ENCODE peak calls at places on chromosomes 1 and 21, in eight cellular contexts. O is AG09319, A is astrocyte, K is natural killer cell, I is Peyer's patch, M is endothelial cell, V is psoas muscle, S is fibroblast of mammary gland. U is an unnamed sample.

GRCh38 chr1:69862906-69863305 is 295.2 kb downstream of the LRRC7 start:
- DNase-seq in O (no peak), K (no peak), M (no peak), I (no peak), A (no peak), V (no peak), S (no peak), U (no peak)

GRCh38 chr1:230068952-230069684 is 2.1 kb downstream of the GALNT2 start:
- DNase-seq in S (no peak), K (no peak), M (no peak), I (no peak), V (no peak), O (no peak), A (no peak), U (peak; percentile 32)

GRCh38 chr21:44996983-44997936 is 57.4 kb downstream of the SLX9 start:
- DNase-seq in M (no peak), A (no peak), I (no peak), V (peak; percentile 16), O (no peak), S (no peak), K (no peak), U (no peak)

GRCh38 chr1:221105578-221105977 is 226.3 kb downstream of the HLX start:
- DNase-seq in O (no peak), M (no peak), V (no peak), A (no peak), K (no peak), S (no peak), I (no peak), U (no peak)

GRCh38 chr21:46183910-46184624 is at the start of gene SPATC1L:
- DNase-seq in S (peak; percentile 36), A (peak; percentile 77), M (peak; percentile 43), K (peak; percentile 25), I (peak; percentile 45), O (no peak), V (peak; percentile 75), U (peak; percentile 78)

GRCh38 chr1:55584521-55585401 is 369.6 kb upstream of the USP24 start:
- DNase-seq in V (no peak), S (peak; percentile 55), A (peak; percentile 55), K (no peak), O (peak; percentile 64), M (no peak), I (no peak), U (no peak)

GRCh38 chr1:153058826-153059784 is 1.8 kb upstream of the SPRR2A start:
- DNase-seq in S (no peak), K (no peak), V (no peak), O (no peak), I (no peak), M (no peak), A (no peak), U (no peak)

GRCh38 chr1:162942903-162943567 is 82.1 kb upstream of the CCDC190 start:
- DNase-seq in I (no peak), O (no peak), A (peak; percentile 25), V (peak; percentile 11), S (peak; percentile 53), M (no peak), K (no peak), U (no peak)

GRCh38 chr1:111219466-111220286 is 7.8 kb upstream of the CHI3L2 start:
- DNase-seq in V (no peak), K (no peak), O (no peak), M (no peak), A (no peak), I (no peak), S (no peak), U (peak; percentile 54)

GRCh38 chr1:166020229-166020628 is 146.6 kb downstream of the FAM78B start:
- DNase-seq in S (no peak), V (no peak), O (no peak), M (no peak), I (no peak), K (no peak), A (no peak), U (no peak)

GRCh38 chr1:166013232-166013631 is 153.6 kb downstream of the FAM78B start:
- DNase-seq in S (no peak), V (no peak), O (no peak), K (no peak), M (no peak), A (no peak), I (no peak), U (no peak)

DNA sequence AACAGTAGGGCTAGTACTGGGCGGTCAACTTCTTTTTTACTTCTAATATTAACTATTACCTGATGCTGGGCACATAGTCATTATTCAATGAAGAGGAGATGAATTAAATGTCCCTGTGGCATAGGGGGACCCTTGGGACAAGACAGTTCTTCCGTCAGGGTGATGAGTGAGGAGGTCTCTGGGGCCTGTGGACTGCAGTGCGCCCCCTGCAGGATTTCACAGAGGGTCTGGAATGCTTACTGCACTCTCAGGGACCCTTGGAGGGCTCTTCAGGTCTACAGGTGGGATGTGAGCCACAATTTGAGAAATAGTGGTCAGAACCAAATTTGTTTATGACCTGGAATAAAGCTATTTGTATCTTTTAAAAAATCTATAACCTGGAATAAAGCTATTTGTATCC is 149.4 kb downstream of the FAM78B start:
- DNase-seq in S (no peak), V (no peak), O (no peak), M (peak; percentile 15), I (no peak), K (no peak), A (no peak), U (no peak)
- TF ChIP-seq CTCF in S (no peak), V (no peak), O (no peak), M (peak; percentile 48), I (no peak), K (no peak), A (no peak), U (no peak)

GRCh38 chr1:39795651-39796050 is 7.0 kb upstream of the BMP8B start:
- DNase-seq in M (no peak), A (no peak), S (no peak), V (no peak), K (no peak), O (no peak), I (no peak), U (no peak)

GRCh38 chr1:39802496-39803260 is 14.0 kb upstream of the BMP8B start:
- DNase-seq in A (no peak), V (no peak), I (no peak), O (no peak), S (no peak), M (no peak), K (no peak), U (no peak)

GRCh38 chr1:39800471-39800835 is 11.8 kb upstream of the BMP8B start:
- DNase-seq in O (no peak), M (no peak), S (no peak), A (no peak), V (no peak), I (no peak), K (no peak), U (no peak)

GRCh38 chr1:39805385-39805784 is 16.7 kb upstream of the BMP8B start:
- DNase-seq in O (no peak), A (no peak), S (no peak), M (no peak), K (no peak), V (no peak), I (no peak), U (no peak)

GRCh38 chr1:39799770-39800470 is 11.3 kb upstream of the BMP8B start:
- DNase-seq in M (peak; percentile 87), K (peak; percentile 75), I (peak; percentile 85), V (peak; percentile 63), O (no peak), A (peak; percentile 77), S (peak; percentile 82), U (peak; percentile 73)
- TF ChIP-seq CTCF in M (peak; percentile 87), K (peak; percentile 94), I (peak; percentile 95), V (peak; percentile 77), O (peak; percentile 64), A (peak; percentile 66), S (peak; percentile 73), U (peak; percentile 86)

DNA sequence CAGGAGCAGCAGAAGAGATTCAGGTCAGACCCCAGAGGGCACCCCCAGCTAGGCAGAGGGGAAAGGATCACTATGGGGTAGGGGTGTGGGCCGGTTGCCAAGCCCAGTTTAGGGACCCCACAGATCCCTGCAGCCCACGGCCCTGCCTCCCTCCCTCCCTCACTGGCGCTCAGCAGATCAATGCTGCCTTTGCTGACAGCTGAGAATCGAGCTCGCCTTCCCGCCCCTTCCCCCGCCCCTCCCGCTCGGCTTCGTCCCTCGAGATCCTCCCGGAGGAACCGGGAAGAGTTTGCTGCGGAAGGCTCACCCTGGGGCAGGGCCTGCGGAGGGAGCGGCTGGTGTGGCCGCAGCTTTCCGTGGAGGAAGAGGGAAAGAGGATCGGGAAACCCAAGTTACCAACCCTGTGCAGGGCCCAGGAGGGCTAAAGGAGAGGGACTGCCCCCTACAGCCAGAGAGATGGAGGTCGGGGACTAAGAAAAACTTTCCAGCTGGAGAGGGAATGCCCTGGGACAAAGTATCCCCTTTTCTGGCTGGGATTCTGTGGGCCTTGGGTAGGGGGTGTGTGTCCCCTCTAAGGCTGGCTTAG is 1.1 kb upstream of the KCNQ4 start:
- DNase-seq in A (no peak), I (peak; percentile 66), K (no peak), S (no peak), M (peak; percentile 46), O (no peak), V (peak; percentile 28), U (no peak)
- TF ChIP-seq CTCF in A (no peak), I (no peak), K (no peak), S (peak; percentile 7), M (no peak), O (peak; percentile 2), V (no peak), U (no peak)

GRCh38 chr1:58783090-58783992 is 506 bp downstream of the JUN start:
- DNase-seq in I (peak; percentile 81), K (peak; percentile 59), O (no peak), M (peak; percentile 52), V (peak; percentile 70), S (peak; percentile 34), A (peak; percentile 36), U (peak; percentile 31)

GRCh38 chr1:58780586-58781452 is 3.0 kb downstream of the JUN start:
- DNase-seq in K (peak; percentile 40), A (peak; percentile 28), V (no peak), I (no peak), S (no peak), O (no peak), M (no peak), U (no peak)

GRCh38 chr1:58779837-58780585 is 3.8 kb downstream of the JUN start:
- DNase-seq in K (no peak), M (no peak), V (no peak), S (peak; percentile 81), O (no peak), I (no peak), A (peak; percentile 77), U (no peak)

GRCh38 chr1:58782308-58783089 is 1.3 kb downstream of the JUN start:
- DNase-seq in O (no peak), A (peak; percentile 20), K (peak; percentile 60), V (peak; percentile 64), I (peak; percentile 80), S (no peak), M (peak; percentile 41), U (peak; percentile 67)

DNA sequence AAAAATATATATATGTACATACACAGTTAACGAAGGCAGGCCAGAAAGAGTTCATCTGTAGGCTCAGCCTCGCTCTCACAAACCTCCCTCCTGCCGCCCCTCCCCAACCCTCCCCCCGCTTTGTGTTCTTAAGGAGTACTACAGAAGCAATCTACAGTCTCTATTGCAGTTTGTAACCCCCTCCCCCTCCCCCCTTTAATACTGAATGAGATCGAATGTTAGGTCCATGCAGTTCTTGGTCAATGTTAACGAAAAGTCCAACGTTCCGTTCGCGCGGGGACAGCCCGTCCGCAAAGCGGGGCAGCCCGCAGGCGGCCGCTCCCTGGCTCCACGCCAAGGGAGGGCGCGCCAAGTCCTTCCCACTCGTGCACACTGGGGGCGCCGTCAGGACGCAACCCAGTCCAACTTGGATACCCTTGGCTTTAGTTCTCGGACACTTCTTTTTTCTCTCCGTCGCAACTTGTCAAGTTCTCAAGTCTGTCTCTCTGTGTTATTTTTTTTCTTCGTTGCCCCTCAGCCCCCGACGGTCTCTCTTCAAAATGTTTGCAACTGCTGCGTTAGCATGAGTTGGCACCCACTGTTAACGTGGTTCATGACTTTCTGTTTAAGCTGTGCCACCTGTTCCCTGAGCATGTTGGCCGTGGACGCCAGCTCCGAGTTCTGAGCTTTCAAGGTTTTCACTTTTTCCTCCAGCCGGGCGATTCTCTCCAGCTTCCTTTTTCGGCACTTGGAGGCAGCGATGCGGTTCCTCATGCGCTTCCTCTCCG is 2.1 kb downstream of the JUN start:
- DNase-seq in S (peak; percentile 67), V (peak; percentile 83), O (no peak), A (peak; percentile 51), I (peak; percentile 80), K (peak; percentile 73), M (peak; percentile 58), U (peak; percentile 54)
- TF ChIP-seq CTCF in S (peak; percentile 35), V (peak; percentile 38), O (peak; percentile 33), A (peak; percentile 30), I (peak; percentile 57), K (peak; percentile 33), M (peak; percentile 35), U (peak; percentile 48)

U was measured in GM10248.